ENCODE peak calls at places on chromosomes 11 and 22, in four cellular contexts. I is GM06990, Q is AG04450, R is fibroblast of lung. X is an unnamed sample.
A peak's percentile ranks its signal among the peaks of the same experiment; 100 is the strongest.

GRCh38 chr11:16741473-16741872 is 3.0 kb downstream of the C11orf58 start:
- DNase-seq in I (no peak), Q (no peak), R (no peak), X (no peak)

GRCh38 chr11:68099474-68100405 is 21.4 kb downstream of the CHKA start:
- DNase-seq in I (no peak), Q (no peak), R (peak; percentile 9), X (no peak)

GRCh38 chr22:26646158-26646557 is 11.2 kb upstream of the MIAT start:
- DNase-seq in I (no peak), Q (no peak), R (no peak), X (no peak)

GRCh38 chr11:125071831-125072209 is 8.7 kb downstream of the SLC37A2 start:
- DNase-seq in I (no peak), Q (no peak), R (no peak), X (no peak)

GRCh38 chr22:29702025-29702930 is 17.5 kb upstream of the CABP7 start:
- DNase-seq in I (no peak), Q (no peak), R (no peak), X (no peak)

GRCh38 chr11:10125522-10126133 is 168.4 kb downstream of the SBF2 start:
- DNase-seq in I (no peak), Q (no peak), R (no peak), X (no peak)

GRCh38 chr11:3939211-3939610 is 83.7 kb downstream of the STIM1 start:
- DNase-seq in I (no peak), Q (peak; percentile 84), R (peak; percentile 94), X (peak; percentile 71)

GRCh38 chr22:37352481-37352880 is 70.2 kb downstream of the CYTH4 start:
- DNase-seq in I (no peak), Q (no peak), R (no peak), X (no peak)

GRCh38 chr22:31647516-31647915 is 14.5 kb downstream of the PISD start:
- DNase-seq in I (no peak), Q (peak; percentile 72), R (peak; percentile 65), X (peak; percentile 46)

DNA sequence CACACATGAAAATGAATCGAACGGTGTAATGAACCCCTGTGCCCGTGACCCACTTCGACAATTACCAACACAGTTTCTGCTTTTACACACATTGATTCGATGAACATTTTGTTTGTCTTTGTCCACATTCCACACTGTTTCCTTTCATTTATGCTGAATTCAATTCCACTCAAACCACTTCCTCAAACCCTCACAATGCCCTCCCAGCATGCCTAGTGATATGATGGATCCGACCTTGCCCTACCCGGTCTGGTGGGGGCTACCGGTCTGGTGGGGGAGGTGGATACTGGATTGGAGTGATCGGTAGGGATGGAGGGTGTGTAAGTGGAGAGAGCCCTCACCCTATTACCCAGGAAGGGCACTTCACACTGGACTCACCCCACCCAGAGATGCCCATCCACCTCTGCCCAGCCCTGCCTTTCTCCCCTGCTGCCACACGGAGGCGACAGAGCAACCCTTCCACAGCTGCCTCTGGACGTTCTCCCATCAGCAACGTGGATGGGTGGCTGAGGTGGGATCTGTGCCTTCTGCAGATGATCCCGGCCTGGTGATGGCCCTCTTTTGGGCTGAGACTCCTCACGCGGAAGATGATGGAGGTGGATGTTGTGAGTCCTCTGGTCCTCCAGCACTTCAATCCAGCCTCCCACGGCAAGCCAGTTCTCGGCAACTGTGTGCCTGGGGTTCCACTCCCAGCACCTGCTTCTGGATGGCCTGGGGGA is 33.0 kb upstream of the P2RY2 start:
- DNase-seq in I (peak; percentile 61), Q (no peak), R (peak; percentile 39), X (no peak)
- H3K4me3 ChIP-seq in I (no peak overlapping the region), Q (no peak overlapping the region), R (no peak overlapping the region), X (no peak overlapping the region)

GRCh38 chr22:39292002-39292401 is 27.4 kb downstream of the RPL3 start:
- DNase-seq in I (no peak), Q (no peak), R (no peak), X (no peak)
- H3K4me3 ChIP-seq in I (no peak overlapping the region), Q (no peak overlapping the region), R (no peak overlapping the region), X (no peak overlapping the region)

GRCh38 chr11:117199061-117199915 is at the start of gene TAGLN:
- DNase-seq in I (no peak), Q (peak; percentile 91), R (peak; percentile 90), X (peak; percentile 86)

GRCh38 chr11:117201516-117201866 is 2.3 kb downstream of the TAGLN start:
- DNase-seq in I (no peak), Q (no peak), R (no peak), X (no peak)

GRCh38 chr11:117200813-117201515 is 1.8 kb downstream of the TAGLN start:
- DNase-seq in I (no peak), Q (no peak), R (no peak), X (no peak)

GRCh38 chr11:117198613-117199012 is 557 bp upstream of the TAGLN start:
- DNase-seq in I (no peak), Q (no peak), R (no peak), X (no peak)

GRCh38 chr11:117199916-117200812 is 994 bp downstream of the TAGLN start:
- DNase-seq in I (no peak), Q (no peak), R (no peak), X (no peak)
- H3K4me3 ChIP-seq in I (no peak overlapping the region), Q (peak overlapping the region; percentile 88), R (peak overlapping the region; percentile 76), X (peak overlapping the region; percentile 63)

DNA sequence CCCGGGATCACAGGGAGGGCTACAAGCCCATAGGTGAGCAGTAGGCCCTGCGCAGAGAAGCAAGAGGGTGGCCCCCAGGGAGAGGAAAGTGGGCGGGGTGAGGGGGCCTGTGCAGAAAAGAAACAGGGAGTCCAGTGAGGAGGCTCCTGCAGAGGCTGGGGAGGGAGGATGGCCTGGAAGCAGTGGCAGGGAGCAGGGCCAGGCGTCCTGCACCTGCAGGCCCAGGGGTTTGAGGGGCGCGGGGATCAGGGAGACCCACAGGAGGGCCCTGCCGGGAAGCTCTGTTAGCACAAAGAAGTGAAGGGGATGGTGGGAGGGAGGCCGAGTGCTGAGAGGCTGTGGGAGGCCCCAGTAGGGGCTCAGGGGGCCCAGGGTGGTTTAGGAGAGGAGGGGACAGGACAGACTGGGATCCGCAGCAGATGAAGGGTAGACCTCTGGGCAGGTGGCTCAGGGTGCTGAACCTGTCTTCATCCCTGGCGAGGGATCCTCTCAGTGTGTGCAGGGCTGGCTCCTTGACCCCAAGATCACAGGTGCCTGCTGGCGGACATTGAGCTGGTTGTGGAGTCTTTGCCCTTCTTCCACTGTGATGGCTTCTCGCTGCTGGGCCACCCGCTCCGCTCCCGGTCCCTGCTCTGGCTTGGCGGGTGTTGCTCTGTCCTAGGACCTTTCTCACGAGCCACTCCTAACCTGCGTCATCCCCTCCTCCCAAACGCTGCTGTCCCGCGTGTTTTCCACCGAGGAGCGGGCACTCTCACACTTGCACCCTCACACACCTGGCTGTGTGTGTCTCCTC is 31.8 kb upstream of the CELSR1 start:
- DNase-seq in I (no peak), Q (no peak), R (no peak), X (no peak)
- H3K4me3 ChIP-seq in I (no peak overlapping the region), Q (no peak overlapping the region), R (no peak overlapping the region), X (no peak overlapping the region)

GRCh38 chr11:94545641-94546470 is 2.1 kb downstream of the FUT4 start:
- DNase-seq in I (no peak), Q (no peak), R (no peak), X (no peak)
- H3K4me3 ChIP-seq in I (no peak overlapping the region), Q (peak overlapping the region; percentile 60), R (peak overlapping the region; percentile 69), X (peak overlapping the region; percentile 53)